ENCODE peak calls at places on chromosomes 3 and 15, in nine cellular contexts. One of them, this sample, is unnamed.

GRCh38 chr3:72335458-72336050 is 512.7 kb downstream of the SHQ1 start:
- DNase-seq in AG04450: no peak
- DNase-seq in bronchial epithelial cell: no peak
- DNase-seq in uterus: no peak
- DNase-seq in GM23338: no peak
- DNase-seq in progenitor cell of endocrine pancreas: no peak
- DNase-seq in choroid plexus epithelial cell: no peak
- DNase-seq in H1: no peak
- DNase-seq in GM13977: no peak
- DNase-seq in this sample: no peak

GRCh38 chr3:129481783-129482332 is 41.8 kb downstream of the IFT122 start:
- DNase-seq in AG04450: no peak
- DNase-seq in H1: no peak
- DNase-seq in bronchial epithelial cell: peak
- DNase-seq in GM13977: no peak
- DNase-seq in uterus: peak
- DNase-seq in choroid plexus epithelial cell: peak
- DNase-seq in GM23338: peak
- DNase-seq in progenitor cell of endocrine pancreas: no peak
- DNase-seq in this sample: no peak

GRCh38 chr3:175702956-175703355 is 843.8 kb downstream of the NAALADL2 start:
- DNase-seq in uterus: no peak
- DNase-seq in GM13977: no peak
- DNase-seq in H1: no peak
- DNase-seq in progenitor cell of endocrine pancreas: no peak
- DNase-seq in GM23338: no peak
- DNase-seq in AG04450: no peak
- DNase-seq in choroid plexus epithelial cell: no peak
- DNase-seq in bronchial epithelial cell: no peak
- DNase-seq in this sample: no peak

GRCh38 chr3:10281951-10282350 is 10.8 kb downstream of the GHRL start:
- DNase-seq in bronchial epithelial cell: no peak
- DNase-seq in progenitor cell of endocrine pancreas: no peak
- DNase-seq in GM23338: no peak
- DNase-seq in choroid plexus epithelial cell: peak
- DNase-seq in GM13977: no peak
- DNase-seq in AG04450: no peak
- DNase-seq in uterus: no peak
- DNase-seq in H1: no peak
- DNase-seq in this sample: no peak

GRCh38 chr15:32786906-32787305 is 69.1 kb downstream of the GREM1 start:
- DNase-seq in GM13977: no peak
- DNase-seq in AG04450: no peak
- DNase-seq in uterus: no peak
- DNase-seq in bronchial epithelial cell: no peak
- DNase-seq in progenitor cell of endocrine pancreas: no peak
- DNase-seq in H1: no peak
- DNase-seq in choroid plexus epithelial cell: peak
- DNase-seq in GM23338: no peak
- DNase-seq in this sample: no peak

GRCh38 chr3:66602691-66603090 is 101.9 kb upstream of the LRIG1 start:
- DNase-seq in progenitor cell of endocrine pancreas: no peak
- DNase-seq in AG04450: no peak
- DNase-seq in choroid plexus epithelial cell: no peak
- DNase-seq in uterus: no peak
- DNase-seq in H1: no peak
- DNase-seq in GM23338: no peak
- DNase-seq in bronchial epithelial cell: peak
- DNase-seq in GM13977: no peak
- DNase-seq in this sample: no peak

GRCh38 chr3:46882377-46883015 is 5.0 kb downstream of the PTH1R start:
- DNase-seq in GM13977: peak
- DNase-seq in uterus: peak
- DNase-seq in progenitor cell of endocrine pancreas: peak
- DNase-seq in GM23338: peak
- DNase-seq in H1: peak
- DNase-seq in bronchial epithelial cell: no peak
- DNase-seq in AG04450: no peak
- DNase-seq in choroid plexus epithelial cell: peak
- DNase-seq in this sample: no peak

GRCh38 chr3:99686955-99687612 is 48.7 kb downstream of the COL8A1 start:
- DNase-seq in H1: peak
- DNase-seq in uterus: peak
- DNase-seq in bronchial epithelial cell: peak
- DNase-seq in GM23338: peak
- DNase-seq in progenitor cell of endocrine pancreas: peak
- DNase-seq in choroid plexus epithelial cell: peak
- DNase-seq in AG04450: no peak
- DNase-seq in GM13977: peak
- DNase-seq in this sample: no peak

GRCh38 chr3:190205739-190206138 is 85.0 kb upstream of the P3H2 start:
- DNase-seq in choroid plexus epithelial cell: peak
- DNase-seq in bronchial epithelial cell: peak
- DNase-seq in GM23338: no peak
- DNase-seq in uterus: no peak
- DNase-seq in GM13977: peak
- DNase-seq in AG04450: peak
- DNase-seq in progenitor cell of endocrine pancreas: no peak
- DNase-seq in H1: no peak
- DNase-seq in this sample: peak

GRCh38 chr3:18732474-18732873 is 307.3 kb upstream of the SATB1 start:
- DNase-seq in progenitor cell of endocrine pancreas: no peak
- DNase-seq in AG04450: no peak
- DNase-seq in uterus: no peak
- DNase-seq in H1: no peak
- DNase-seq in choroid plexus epithelial cell: no peak
- DNase-seq in bronchial epithelial cell: peak
- DNase-seq in GM23338: no peak
- DNase-seq in GM13977: no peak
- DNase-seq in this sample: no peak

GRCh38 chr3:135199137-135199536 is 404.1 kb downstream of the EPHB1 start:
- DNase-seq in progenitor cell of endocrine pancreas: no peak
- DNase-seq in GM13977: no peak
- DNase-seq in choroid plexus epithelial cell: no peak
- DNase-seq in bronchial epithelial cell: no peak
- DNase-seq in H1: no peak
- DNase-seq in uterus: no peak
- DNase-seq in GM23338: no peak
- DNase-seq in AG04450: no peak
- DNase-seq in this sample: no peak

GRCh38 chr15:61390138-61390537 is 161.0 kb upstream of the RORA start:
- DNase-seq in H1: no peak
- DNase-seq in GM23338: no peak
- DNase-seq in bronchial epithelial cell: no peak
- DNase-seq in GM13977: no peak
- DNase-seq in uterus: no peak
- DNase-seq in AG04450: no peak
- DNase-seq in progenitor cell of endocrine pancreas: no peak
- DNase-seq in choroid plexus epithelial cell: peak
- DNase-seq in this sample: no peak

GRCh38 chr15:83973816-83974215 is 261.8 kb upstream of the GOLGA6L4 start:
- DNase-seq in H1: no peak
- DNase-seq in bronchial epithelial cell: peak
- DNase-seq in progenitor cell of endocrine pancreas: no peak
- DNase-seq in uterus: no peak
- DNase-seq in GM23338: peak
- DNase-seq in GM13977: peak
- DNase-seq in choroid plexus epithelial cell: peak
- DNase-seq in AG04450: no peak
- DNase-seq in this sample: no peak
- TF ChIP-seq CTCF in H1: peak
- TF ChIP-seq CTCF in bronchial epithelial cell: peak
- TF ChIP-seq CTCF in progenitor cell of endocrine pancreas: peak
- TF ChIP-seq CTCF in uterus: no peak
- TF ChIP-seq CTCF in GM23338: peak
- TF ChIP-seq CTCF in GM13977: peak
- TF ChIP-seq CTCF in choroid plexus epithelial cell: peak
- TF ChIP-seq CTCF in AG04450: peak
- TF ChIP-seq CTCF in this sample: no peak

DNA sequence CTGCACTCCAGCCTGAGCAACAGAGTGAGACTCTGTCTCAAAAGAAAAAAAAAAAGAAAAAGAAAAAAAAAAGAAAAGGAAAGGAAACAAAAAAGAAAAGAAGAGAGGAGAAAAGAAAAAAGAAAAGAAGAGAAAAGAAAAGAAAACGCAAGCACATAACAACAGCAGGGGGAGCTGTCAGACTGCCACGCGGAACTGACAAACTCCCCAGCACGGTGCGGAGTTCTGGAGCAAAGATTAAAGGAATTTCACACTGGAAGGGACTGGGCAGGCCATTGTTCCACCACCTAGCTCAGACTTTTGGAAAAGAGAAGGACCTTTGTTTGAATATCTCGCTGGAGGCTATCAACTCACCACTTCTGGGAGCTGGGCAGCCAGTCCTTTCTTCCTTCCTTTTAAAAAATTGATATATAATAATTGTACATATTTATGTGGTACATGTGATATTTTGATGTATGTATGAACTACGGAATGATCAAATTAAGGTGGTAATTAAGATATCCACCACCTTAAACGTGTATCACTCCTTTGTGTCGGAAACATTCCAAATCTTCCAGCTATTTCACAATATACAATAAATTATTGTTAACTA is 40.5 kb downstream of the DPPA2 start:
- DNase-seq in GM13977: no peak
- DNase-seq in uterus: no peak
- DNase-seq in AG04450: peak
- DNase-seq in GM23338: peak
- DNase-seq in bronchial epithelial cell: peak
- DNase-seq in choroid plexus epithelial cell: peak
- DNase-seq in progenitor cell of endocrine pancreas: peak
- DNase-seq in H1: peak
- DNase-seq in this sample: peak
- TF ChIP-seq CTCF in GM13977: peak
- TF ChIP-seq CTCF in uterus: no peak
- TF ChIP-seq CTCF in AG04450: peak
- TF ChIP-seq CTCF in GM23338: peak
- TF ChIP-seq CTCF in bronchial epithelial cell: peak
- TF ChIP-seq CTCF in choroid plexus epithelial cell: peak
- TF ChIP-seq CTCF in progenitor cell of endocrine pancreas: peak
- TF ChIP-seq CTCF in H1: peak
- TF ChIP-seq CTCF in this sample: peak

DNA sequence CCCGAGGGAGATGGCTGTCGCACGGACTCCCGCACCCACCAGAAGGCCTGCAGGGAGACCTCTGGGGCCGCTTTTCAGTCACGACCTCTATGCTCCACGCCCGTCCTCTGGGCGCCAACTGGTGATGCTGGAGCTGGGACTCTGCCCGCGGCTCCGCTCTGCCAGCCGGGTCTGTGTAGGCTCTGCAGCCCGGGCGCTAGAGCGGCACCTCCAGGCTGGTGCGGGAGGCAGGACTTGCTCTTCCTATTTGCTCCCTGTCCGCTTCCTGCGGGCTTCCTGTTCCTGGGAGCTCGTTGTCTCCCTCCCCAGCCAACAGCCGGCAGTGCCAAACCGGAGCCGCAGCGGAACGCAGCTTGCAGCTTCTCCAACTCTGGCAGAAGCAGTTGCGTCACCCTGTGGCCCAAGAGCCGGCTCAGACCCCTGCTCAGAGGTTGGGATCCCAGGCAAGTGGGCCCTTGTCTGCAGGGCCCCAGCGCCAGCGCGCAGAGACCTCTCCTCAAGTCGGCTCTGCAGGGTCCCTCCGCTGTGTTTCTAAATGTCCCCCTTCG is 285.9 kb downstream of the XXYLT1 start:
- DNase-seq in uterus: peak
- DNase-seq in bronchial epithelial cell: peak
- DNase-seq in progenitor cell of endocrine pancreas: no peak
- DNase-seq in GM13977: no peak
- DNase-seq in GM23338: peak
- DNase-seq in AG04450: peak
- DNase-seq in H1: peak
- DNase-seq in choroid plexus epithelial cell: peak
- DNase-seq in this sample: no peak
- TF ChIP-seq CTCF in uterus: peak
- TF ChIP-seq CTCF in bronchial epithelial cell: peak
- TF ChIP-seq CTCF in progenitor cell of endocrine pancreas: peak
- TF ChIP-seq CTCF in GM13977: no peak
- TF ChIP-seq CTCF in GM23338: peak
- TF ChIP-seq CTCF in AG04450: peak
- TF ChIP-seq CTCF in H1: peak
- TF ChIP-seq CTCF in choroid plexus epithelial cell: peak
- TF ChIP-seq CTCF in this sample: peak

GRCh38 chr3:58237940-58238681 is 519 bp downstream of the ABHD6 start:
- DNase-seq in GM23338: peak
- DNase-seq in AG04450: no peak
- DNase-seq in bronchial epithelial cell: no peak
- DNase-seq in GM13977: peak
- DNase-seq in progenitor cell of endocrine pancreas: peak
- DNase-seq in uterus: peak
- DNase-seq in H1: peak
- DNase-seq in choroid plexus epithelial cell: no peak
- DNase-seq in this sample: no peak

GRCh38 chr3:58236527-58237237 is 910 bp upstream of the ABHD6 start:
- DNase-seq in bronchial epithelial cell: no peak
- DNase-seq in GM23338: peak
- DNase-seq in AG04450: no peak
- DNase-seq in progenitor cell of endocrine pancreas: no peak
- DNase-seq in H1: peak
- DNase-seq in choroid plexus epithelial cell: no peak
- DNase-seq in uterus: no peak
- DNase-seq in GM13977: no peak
- DNase-seq in this sample: no peak

GRCh38 chr3:58238830-58239229 is 1.2 kb downstream of the ABHD6 start:
- DNase-seq in choroid plexus epithelial cell: no peak
- DNase-seq in GM23338: no peak
- DNase-seq in GM13977: no peak
- DNase-seq in H1: no peak
- DNase-seq in bronchial epithelial cell: no peak
- DNase-seq in AG04450: no peak
- DNase-seq in uterus: no peak
- DNase-seq in progenitor cell of endocrine pancreas: no peak
- DNase-seq in this sample: no peak

GRCh38 chr3:58235970-58236369 is 1.6 kb upstream of the ABHD6 start:
- DNase-seq in choroid plexus epithelial cell: no peak
- DNase-seq in progenitor cell of endocrine pancreas: no peak
- DNase-seq in bronchial epithelial cell: no peak
- DNase-seq in uterus: no peak
- DNase-seq in GM23338: no peak
- DNase-seq in AG04450: no peak
- DNase-seq in GM13977: no peak
- DNase-seq in H1: no peak
- DNase-seq in this sample: no peak

DNA sequence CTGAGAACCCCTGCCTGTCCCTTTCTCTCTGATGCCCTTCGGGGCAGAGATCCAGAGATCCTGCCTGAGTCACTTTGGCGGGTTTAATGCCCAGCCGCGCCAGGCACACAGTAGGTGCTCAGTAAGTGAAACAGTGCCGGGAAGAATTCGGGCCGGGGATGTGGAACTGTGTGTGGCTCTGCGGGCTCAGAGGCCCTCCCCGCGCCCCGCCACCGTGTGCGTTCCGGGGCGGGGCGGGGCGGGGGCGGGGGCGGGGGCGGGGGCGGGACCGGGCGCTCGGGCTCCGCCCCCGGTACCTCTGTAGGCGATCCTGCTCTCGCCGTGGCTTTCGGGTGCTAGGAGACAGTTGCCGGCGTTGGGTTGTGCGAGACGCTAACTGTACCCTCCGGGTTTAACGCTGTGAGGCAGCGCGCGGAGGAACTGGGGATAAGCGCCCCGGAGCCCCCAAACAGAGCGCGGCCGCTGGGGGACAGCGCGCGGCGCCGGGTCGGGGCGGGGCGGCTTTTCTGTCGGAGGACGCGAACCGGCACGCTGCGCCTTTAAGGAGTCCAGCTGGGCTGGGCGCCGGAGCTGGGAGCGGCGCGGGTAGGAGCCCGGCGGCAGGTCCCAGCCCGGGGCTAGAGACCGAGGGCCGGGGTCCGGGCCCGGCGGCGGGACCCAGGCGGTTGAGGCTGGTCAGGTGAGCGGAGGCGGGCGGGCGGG is at the start of gene ABHD6:
- DNase-seq in bronchial epithelial cell: no peak
- DNase-seq in GM23338: peak
- DNase-seq in GM13977: peak
- DNase-seq in choroid plexus epithelial cell: peak
- DNase-seq in H1: peak
- DNase-seq in uterus: peak
- DNase-seq in progenitor cell of endocrine pancreas: peak
- DNase-seq in AG04450: no peak
- DNase-seq in this sample: peak
- TF ChIP-seq CTCF in bronchial epithelial cell: peak
- TF ChIP-seq CTCF in GM23338: no peak
- TF ChIP-seq CTCF in GM13977: peak
- TF ChIP-seq CTCF in choroid plexus epithelial cell: peak
- TF ChIP-seq CTCF in H1: peak
- TF ChIP-seq CTCF in uterus: peak
- TF ChIP-seq CTCF in progenitor cell of endocrine pancreas: peak
- TF ChIP-seq CTCF in AG04450: peak
- TF ChIP-seq CTCF in this sample: no peak